ENCODE peak calls at places on chromosomes 6 and 20, in six cellular contexts. One of them, this sample, is unnamed.

GRCh38 chr6:7107578-7108195 is at the start of gene RREB1:
- DNase-seq in AG04450: no peak
- DNase-seq in stimulated activated effector memory CD8-positive, alpha-beta T cell treated with anti-CD3 and anti-CD28 coated beads, Interleukin-12 subunit alpha, Interleukin-12 subunit beta, amount 100 ng/mL, for 72 hours: peak
- DNase-seq in T follicular helper cell: peak
- DNase-seq in pancreas: peak
- DNase-seq in fibroblast of mammary gland: peak
- DNase-seq in this sample: peak

GRCh38 chr6:108904731-108905130 is 56.5 kb downstream of the ARMC2 start:
- DNase-seq in AG04450: no peak
- DNase-seq in stimulated activated effector memory CD8-positive, alpha-beta T cell treated with anti-CD3 and anti-CD28 coated beads, Interleukin-12 subunit alpha, Interleukin-12 subunit beta, amount 100 ng/mL, for 72 hours: peak
- DNase-seq in T follicular helper cell: no peak
- DNase-seq in pancreas: no peak
- DNase-seq in fibroblast of mammary gland: no peak
- DNase-seq in this sample: no peak

GRCh38 chr6:89667872-89668556 is 29.5 kb upstream of the LYRM2 start:
- DNase-seq in AG04450: no peak
- DNase-seq in stimulated activated effector memory CD8-positive, alpha-beta T cell treated with anti-CD3 and anti-CD28 coated beads, Interleukin-12 subunit alpha, Interleukin-12 subunit beta, amount 100 ng/mL, for 72 hours: no peak
- DNase-seq in T follicular helper cell: no peak
- DNase-seq in pancreas: no peak
- DNase-seq in fibroblast of mammary gland: peak
- DNase-seq in this sample: no peak

GRCh38 chr6:89359561-89359960 is 7.0 kb upstream of the UBE2J1 start:
- DNase-seq in AG04450: no peak
- DNase-seq in stimulated activated effector memory CD8-positive, alpha-beta T cell treated with anti-CD3 and anti-CD28 coated beads, Interleukin-12 subunit alpha, Interleukin-12 subunit beta, amount 100 ng/mL, for 72 hours: no peak
- DNase-seq in T follicular helper cell: no peak
- DNase-seq in pancreas: no peak
- DNase-seq in fibroblast of mammary gland: no peak
- DNase-seq in this sample: no peak

GRCh38 chr6:165769401-165769800 is 106.4 kb upstream of the PDE10A start:
- DNase-seq in AG04450: no peak
- DNase-seq in stimulated activated effector memory CD8-positive, alpha-beta T cell treated with anti-CD3 and anti-CD28 coated beads, Interleukin-12 subunit alpha, Interleukin-12 subunit beta, amount 100 ng/mL, for 72 hours: no peak
- DNase-seq in T follicular helper cell: no peak
- DNase-seq in pancreas: no peak
- DNase-seq in fibroblast of mammary gland: no peak
- DNase-seq in this sample: no peak

GRCh38 chr20:8132632-8133587 is 844 bp downstream of the PLCB1 start:
- DNase-seq in AG04450: no peak
- DNase-seq in stimulated activated effector memory CD8-positive, alpha-beta T cell treated with anti-CD3 and anti-CD28 coated beads, Interleukin-12 subunit alpha, Interleukin-12 subunit beta, amount 100 ng/mL, for 72 hours: no peak
- DNase-seq in T follicular helper cell: no peak
- DNase-seq in pancreas: peak
- DNase-seq in fibroblast of mammary gland: peak
- DNase-seq in this sample: peak

GRCh38 chr6:46453756-46454316 is 37.4 kb downstream of the RCAN2 start:
- DNase-seq in AG04450: no peak
- DNase-seq in stimulated activated effector memory CD8-positive, alpha-beta T cell treated with anti-CD3 and anti-CD28 coated beads, Interleukin-12 subunit alpha, Interleukin-12 subunit beta, amount 100 ng/mL, for 72 hours: no peak
- DNase-seq in T follicular helper cell: no peak
- DNase-seq in pancreas: no peak
- DNase-seq in fibroblast of mammary gland: peak
- DNase-seq in this sample: peak

GRCh38 chr6:167564416-167565250 is 239.7 kb downstream of the TTLL2 start:
- DNase-seq in AG04450: no peak
- DNase-seq in stimulated activated effector memory CD8-positive, alpha-beta T cell treated with anti-CD3 and anti-CD28 coated beads, Interleukin-12 subunit alpha, Interleukin-12 subunit beta, amount 100 ng/mL, for 72 hours: no peak
- DNase-seq in T follicular helper cell: no peak
- DNase-seq in pancreas: no peak
- DNase-seq in fibroblast of mammary gland: no peak
- DNase-seq in this sample: no peak

GRCh38 chr6:130933712-130934200 is 106.5 kb downstream of the SMLR1 start:
- DNase-seq in AG04450: no peak
- DNase-seq in stimulated activated effector memory CD8-positive, alpha-beta T cell treated with anti-CD3 and anti-CD28 coated beads, Interleukin-12 subunit alpha, Interleukin-12 subunit beta, amount 100 ng/mL, for 72 hours: no peak
- DNase-seq in T follicular helper cell: no peak
- DNase-seq in pancreas: no peak
- DNase-seq in fibroblast of mammary gland: no peak
- DNase-seq in this sample: no peak